ENCODE peak calls at places on chromosomes 2 and 18, in four cellular contexts. One of them, this sample, is unnamed.

GRCh38 chr18:26548144-26549102 is at the start of gene KCTD1:
- DNase-seq in H9: peak
- DNase-seq in mesendoderm: peak
- DNase-seq in H1: peak
- DNase-seq in this sample: peak

GRCh38 chr18:47151457-47151856 is 1.2 kb upstream of the HDHD2 start:
- DNase-seq in H9: no peak
- DNase-seq in mesendoderm: peak
- DNase-seq in H1: no peak
- DNase-seq in this sample: no peak

GRCh38 chr2:96954490-96954846 is 31.9 kb downstream of the FAM178B start:
- DNase-seq in H9: no peak
- DNase-seq in mesendoderm: no peak
- DNase-seq in H1: no peak
- DNase-seq in this sample: peak

GRCh38 chr2:76850969-76851368 is 671.2 kb downstream of the LRRTM4 start:
- DNase-seq in H9: no peak
- DNase-seq in mesendoderm: no peak
- DNase-seq in H1: no peak
- DNase-seq in this sample: no peak

GRCh38 chr2:47321006-47321405 is 82.0 kb upstream of the MSH2 start:
- DNase-seq in H9: no peak
- DNase-seq in mesendoderm: no peak
- DNase-seq in H1: no peak
- DNase-seq in this sample: no peak

GRCh38 chr2:64277101-64277849 is 133.1 kb upstream of the PELI1 start:
- DNase-seq in H9: peak
- DNase-seq in mesendoderm: peak
- DNase-seq in H1: no peak
- DNase-seq in this sample: no peak

GRCh38 chr2:6993230-6993640 is 76.0 kb downstream of the RNF144A start:
- DNase-seq in H9: no peak
- DNase-seq in mesendoderm: no peak
- DNase-seq in H1: no peak
- DNase-seq in this sample: no peak

GRCh38 chr2:177335917-177336450 is 56.6 kb upstream of the AGPS start:
- DNase-seq in H9: no peak
- DNase-seq in mesendoderm: peak
- DNase-seq in H1: no peak
- DNase-seq in this sample: peak

GRCh38 chr2:194203898-194204297 is 1453.1 kb upstream of the SLC39A10 start:
- DNase-seq in H9: no peak
- DNase-seq in mesendoderm: no peak
- DNase-seq in H1: no peak
- DNase-seq in this sample: no peak

GRCh38 chr18:52722904-52723303 is 382.9 kb downstream of the DCC start:
- DNase-seq in H9: no peak
- DNase-seq in mesendoderm: peak
- DNase-seq in H1: no peak
- DNase-seq in this sample: no peak

GRCh38 chr2:32446362-32446761 is 89.5 kb downstream of the BIRC6 start:
- DNase-seq in H9: no peak
- DNase-seq in mesendoderm: no peak
- DNase-seq in H1: no peak
- DNase-seq in this sample: no peak

GRCh38 chr2:30978044-30978443 is 160.2 kb downstream of the GALNT14 start:
- DNase-seq in H9: no peak
- DNase-seq in mesendoderm: no peak
- DNase-seq in H1: no peak
- DNase-seq in this sample: no peak

DNA sequence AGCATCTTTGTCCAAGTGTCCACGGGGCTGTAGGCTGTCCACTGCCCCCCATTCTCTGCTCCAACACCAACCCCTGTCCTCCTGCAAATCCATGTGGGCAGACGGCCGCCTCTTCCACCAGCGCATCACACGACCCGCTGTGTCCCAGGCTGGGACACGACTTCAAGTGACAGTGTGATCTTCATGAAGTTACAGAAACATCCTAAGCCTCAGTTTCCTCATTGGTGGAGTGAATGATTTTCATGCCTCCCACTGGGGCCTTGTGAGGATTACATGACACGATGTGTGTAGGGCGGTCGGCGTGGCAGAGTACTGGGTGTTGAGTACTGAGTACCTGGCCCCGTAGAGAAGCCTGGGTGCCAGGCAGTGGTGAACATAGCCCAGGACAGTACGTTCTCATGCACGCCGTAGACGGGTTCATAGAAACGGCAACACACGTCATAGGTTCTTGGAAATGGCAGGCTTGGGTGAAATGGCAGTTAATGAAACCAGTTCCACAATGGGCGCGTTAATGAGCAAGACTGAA is 9.3 kb upstream of the ALLC start:
- DNase-seq in H9: no peak
- DNase-seq in mesendoderm: no peak
- DNase-seq in H1: no peak
- DNase-seq in this sample: no peak
- H3K56ac ChIP-seq in H9: no peak
- H3K56ac ChIP-seq in mesendoderm: no peak
- H3K56ac ChIP-seq in H1: no peak
- H3K56ac ChIP-seq in this sample: no peak

GRCh38 chr2:70391259-70391658 is 89.4 kb upstream of the FAM136A start:
- DNase-seq in H9: no peak
- DNase-seq in mesendoderm: no peak
- DNase-seq in H1: no peak
- DNase-seq in this sample: no peak
- H3K56ac ChIP-seq in H9: no peak
- H3K56ac ChIP-seq in mesendoderm: no peak
- H3K56ac ChIP-seq in H1: no peak
- H3K56ac ChIP-seq in this sample: no peak

DNA sequence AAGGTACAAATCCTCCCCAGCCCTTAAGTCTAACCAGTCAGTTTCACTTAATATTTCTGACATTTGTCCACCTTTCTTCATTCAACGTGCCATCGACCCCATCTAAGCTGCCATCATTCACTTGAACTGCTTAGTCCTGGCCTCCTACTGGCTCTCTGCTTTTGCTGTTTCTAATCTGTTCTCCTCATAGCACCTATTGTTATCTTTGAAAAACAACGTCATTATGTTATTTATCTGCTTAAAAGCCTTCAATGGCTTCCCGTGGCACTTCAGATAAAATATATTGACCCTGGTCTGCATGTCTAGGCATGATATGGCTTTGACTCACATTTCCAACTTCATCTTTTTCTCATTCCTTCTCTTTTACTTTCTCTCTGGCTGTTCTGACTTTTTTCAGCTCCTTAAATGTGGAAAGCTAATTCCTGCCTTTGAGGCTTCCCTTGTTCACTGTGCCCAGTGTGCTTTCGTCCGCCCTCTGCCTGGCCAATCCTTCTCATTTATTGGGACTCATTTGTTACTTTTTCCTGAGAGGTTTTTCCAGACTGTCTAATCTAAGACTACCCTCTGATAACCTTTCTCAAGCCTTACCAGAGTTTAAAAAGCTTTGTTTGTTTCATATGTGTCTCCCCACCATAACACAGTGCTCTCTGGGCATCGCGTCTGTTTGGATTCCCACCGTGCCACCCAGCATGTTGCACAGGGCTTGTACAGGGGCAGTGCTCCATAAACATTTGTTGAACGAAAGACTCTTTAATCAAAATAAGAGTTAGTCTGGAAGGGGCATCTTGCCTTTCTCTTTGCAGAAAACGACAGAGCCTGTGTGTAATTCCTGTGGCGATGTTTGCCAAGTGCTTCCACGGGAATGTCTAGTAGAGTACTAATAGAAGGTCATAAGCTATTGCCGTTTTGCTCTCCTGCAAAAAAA is 183.9 kb downstream of the FMNL2 start:
- DNase-seq in H9: no peak
- DNase-seq in mesendoderm: peak
- DNase-seq in H1: no peak
- DNase-seq in this sample: no peak
- H3K56ac ChIP-seq in H9: no peak
- H3K56ac ChIP-seq in mesendoderm: no peak
- H3K56ac ChIP-seq in H1: no peak
- H3K56ac ChIP-seq in this sample: no peak

GRCh38 chr18:75860166-75860565 is 432.7 kb upstream of the SMIM21 start:
- DNase-seq in H9: no peak
- DNase-seq in mesendoderm: no peak
- DNase-seq in H1: no peak
- DNase-seq in this sample: no peak
- H3K56ac ChIP-seq in H9: no peak
- H3K56ac ChIP-seq in mesendoderm: no peak
- H3K56ac ChIP-seq in H1: no peak
- H3K56ac ChIP-seq in this sample: no peak

GRCh38 chr18:68399721-68400120 is 315.2 kb downstream of the TMX3 start:
- DNase-seq in H9: no peak
- DNase-seq in mesendoderm: no peak
- DNase-seq in H1: no peak
- DNase-seq in this sample: no peak
- H3K56ac ChIP-seq in H9: no peak
- H3K56ac ChIP-seq in mesendoderm: no peak
- H3K56ac ChIP-seq in H1: no peak
- H3K56ac ChIP-seq in this sample: peak

GRCh38 chr18:50879302-50880107 is 587 bp downstream of the ME2 start:
- DNase-seq in H9: peak
- DNase-seq in mesendoderm: peak
- DNase-seq in H1: no peak
- DNase-seq in this sample: peak
- H3K56ac ChIP-seq in H9: no peak
- H3K56ac ChIP-seq in mesendoderm: peak
- H3K56ac ChIP-seq in H1: no peak
- H3K56ac ChIP-seq in this sample: peak

GRCh38 chr2:57987835-57988573 is 58.6 kb upstream of the VRK2 start:
- DNase-seq in H9: no peak
- DNase-seq in mesendoderm: no peak
- DNase-seq in H1: no peak
- DNase-seq in this sample: no peak
- H3K56ac ChIP-seq in H9: no peak
- H3K56ac ChIP-seq in mesendoderm: no peak
- H3K56ac ChIP-seq in H1: no peak
- H3K56ac ChIP-seq in this sample: no peak

GRCh38 chr2:227865281-227865680 is 6.2 kb upstream of the DAW1 start:
- DNase-seq in H9: no peak
- DNase-seq in mesendoderm: no peak
- DNase-seq in H1: no peak
- DNase-seq in this sample: no peak
- H3K56ac ChIP-seq in H9: no peak
- H3K56ac ChIP-seq in mesendoderm: no peak
- H3K56ac ChIP-seq in H1: no peak
- H3K56ac ChIP-seq in this sample: no peak

DNA sequence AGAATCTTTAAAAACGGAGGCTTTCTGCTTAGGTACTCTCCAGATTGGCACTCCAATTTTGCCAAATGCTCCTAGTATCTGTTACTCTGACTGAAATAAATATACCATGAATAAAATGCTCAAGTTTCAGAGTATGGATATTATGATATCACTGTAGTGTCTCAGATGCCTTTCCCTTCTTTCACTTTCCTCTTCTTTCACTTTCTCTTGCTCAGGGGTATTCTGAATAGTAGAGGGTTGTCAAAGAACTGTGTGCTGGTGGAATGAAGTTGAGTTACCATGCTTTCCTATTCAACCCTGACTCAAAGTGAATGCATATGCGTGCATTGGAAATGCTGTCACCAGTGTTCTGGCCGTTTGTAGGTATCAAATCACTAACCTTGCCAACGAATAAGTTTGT is 1015.2 kb upstream of the FANCL start:
- DNase-seq in H9: no peak
- DNase-seq in mesendoderm: no peak
- DNase-seq in H1: no peak
- DNase-seq in this sample: no peak
- H3K56ac ChIP-seq in H9: no peak
- H3K56ac ChIP-seq in mesendoderm: no peak
- H3K56ac ChIP-seq in H1: no peak
- H3K56ac ChIP-seq in this sample: no peak

GRCh38 chr2:121583555-121583954 is 52.9 kb downstream of the RNU4ATAC start:
- DNase-seq in H9: no peak
- DNase-seq in mesendoderm: no peak
- DNase-seq in H1: no peak
- DNase-seq in this sample: no peak
- H3K56ac ChIP-seq in H9: no peak
- H3K56ac ChIP-seq in mesendoderm: no peak
- H3K56ac ChIP-seq in H1: no peak
- H3K56ac ChIP-seq in this sample: no peak

This sample was measured in IMR-90.